ENCODE peak calls at places on chromosome 1, in six cellular contexts. One of them, this sample, is unnamed.

GRCh38 chr1:228316589-228317387 is 89.8 kb downstream of the TRIM11 start:
- DNase-seq in NCI-H510A: no peak
- DNase-seq in HS-27A: no peak
- DNase-seq in C1 segment of cervical spinal cord: no peak
- DNase-seq in astrocyte of the spinal cord: no peak
- DNase-seq in stimulated activated naive CD8-positive, alpha-beta T cell treated with anti-CD3 and anti-CD28 coated beads, Interleukin-15, Interleukin-2, amounts not matched to agents 100 U/mL and 50 U/mL, for 24 hours: no peak
- DNase-seq in this sample: no peak

GRCh38 chr1:33764149-33764548 is 99.7 kb upstream of the HMGB4 start:
- DNase-seq in C1 segment of cervical spinal cord: no peak
- DNase-seq in stimulated activated naive CD8-positive, alpha-beta T cell treated with anti-CD3 and anti-CD28 coated beads, Interleukin-15, Interleukin-2, amounts not matched to agents 100 U/mL and 50 U/mL, for 24 hours: no peak
- DNase-seq in astrocyte of the spinal cord: no peak
- DNase-seq in HS-27A: no peak
- DNase-seq in NCI-H510A: no peak
- DNase-seq in this sample: no peak

GRCh38 chr1:43936470-43937151 is 3.0 kb downstream of the ARTN start:
- DNase-seq in astrocyte of the spinal cord: no peak
- DNase-seq in NCI-H510A: peak
- DNase-seq in HS-27A: no peak
- DNase-seq in stimulated activated naive CD8-positive, alpha-beta T cell treated with anti-CD3 and anti-CD28 coated beads, Interleukin-15, Interleukin-2, amounts not matched to agents 100 U/mL and 50 U/mL, for 24 hours: no peak
- DNase-seq in C1 segment of cervical spinal cord: no peak
- DNase-seq in this sample: no peak

GRCh38 chr1:30527511-30528140 is 195.8 kb downstream of the MATN1 start:
- DNase-seq in astrocyte of the spinal cord: no peak
- DNase-seq in C1 segment of cervical spinal cord: no peak
- DNase-seq in stimulated activated naive CD8-positive, alpha-beta T cell treated with anti-CD3 and anti-CD28 coated beads, Interleukin-15, Interleukin-2, amounts not matched to agents 100 U/mL and 50 U/mL, for 24 hours: no peak
- DNase-seq in NCI-H510A: no peak
- DNase-seq in HS-27A: no peak
- DNase-seq in this sample: no peak

GRCh38 chr1:243471754-243472725 is 216.2 kb downstream of the SDCCAG8 start:
- DNase-seq in C1 segment of cervical spinal cord: no peak
- DNase-seq in stimulated activated naive CD8-positive, alpha-beta T cell treated with anti-CD3 and anti-CD28 coated beads, Interleukin-15, Interleukin-2, amounts not matched to agents 100 U/mL and 50 U/mL, for 24 hours: no peak
- DNase-seq in NCI-H510A: no peak
- DNase-seq in HS-27A: no peak
- DNase-seq in astrocyte of the spinal cord: peak
- DNase-seq in this sample: peak

GRCh38 chr1:231940721-231941120 is 314.1 kb downstream of the DISC1 start:
- DNase-seq in C1 segment of cervical spinal cord: no peak
- DNase-seq in NCI-H510A: no peak
- DNase-seq in HS-27A: no peak
- DNase-seq in astrocyte of the spinal cord: no peak
- DNase-seq in stimulated activated naive CD8-positive, alpha-beta T cell treated with anti-CD3 and anti-CD28 coated beads, Interleukin-15, Interleukin-2, amounts not matched to agents 100 U/mL and 50 U/mL, for 24 hours: no peak
- DNase-seq in this sample: no peak

GRCh38 chr1:14634497-14634896 is 36.0 kb downstream of the KAZN start:
- DNase-seq in stimulated activated naive CD8-positive, alpha-beta T cell treated with anti-CD3 and anti-CD28 coated beads, Interleukin-15, Interleukin-2, amounts not matched to agents 100 U/mL and 50 U/mL, for 24 hours: no peak
- DNase-seq in NCI-H510A: no peak
- DNase-seq in HS-27A: no peak
- DNase-seq in astrocyte of the spinal cord: no peak
- DNase-seq in C1 segment of cervical spinal cord: no peak
- DNase-seq in this sample: no peak

GRCh38 chr1:176884286-176884685 is 280.2 kb downstream of the ASTN1 start:
- DNase-seq in astrocyte of the spinal cord: no peak
- DNase-seq in NCI-H510A: no peak
- DNase-seq in stimulated activated naive CD8-positive, alpha-beta T cell treated with anti-CD3 and anti-CD28 coated beads, Interleukin-15, Interleukin-2, amounts not matched to agents 100 U/mL and 50 U/mL, for 24 hours: no peak
- DNase-seq in C1 segment of cervical spinal cord: no peak
- DNase-seq in HS-27A: no peak
- DNase-seq in this sample: no peak

GRCh38 chr1:208127791-208128408 is 116.3 kb downstream of the PLXNA2 start:
- DNase-seq in astrocyte of the spinal cord: no peak
- DNase-seq in HS-27A: no peak
- DNase-seq in stimulated activated naive CD8-positive, alpha-beta T cell treated with anti-CD3 and anti-CD28 coated beads, Interleukin-15, Interleukin-2, amounts not matched to agents 100 U/mL and 50 U/mL, for 24 hours: no peak
- DNase-seq in C1 segment of cervical spinal cord: no peak
- DNase-seq in NCI-H510A: no peak
- DNase-seq in this sample: no peak

GRCh38 chr1:167821969-167822685 is 91.8 kb downstream of the ADCY10 start:
- DNase-seq in NCI-H510A: no peak
- DNase-seq in C1 segment of cervical spinal cord: no peak
- DNase-seq in HS-27A: no peak
- DNase-seq in astrocyte of the spinal cord: no peak
- DNase-seq in stimulated activated naive CD8-positive, alpha-beta T cell treated with anti-CD3 and anti-CD28 coated beads, Interleukin-15, Interleukin-2, amounts not matched to agents 100 U/mL and 50 U/mL, for 24 hours: no peak
- DNase-seq in this sample: peak

GRCh38 chr1:14334336-14335176 is 263.9 kb upstream of the KAZN start:
- DNase-seq in stimulated activated naive CD8-positive, alpha-beta T cell treated with anti-CD3 and anti-CD28 coated beads, Interleukin-15, Interleukin-2, amounts not matched to agents 100 U/mL and 50 U/mL, for 24 hours: no peak
- DNase-seq in astrocyte of the spinal cord: no peak
- DNase-seq in C1 segment of cervical spinal cord: no peak
- DNase-seq in NCI-H510A: no peak
- DNase-seq in HS-27A: no peak
- DNase-seq in this sample: no peak

GRCh38 chr1:208782186-208782585 is 538.0 kb upstream of the PLXNA2 start:
- DNase-seq in stimulated activated naive CD8-positive, alpha-beta T cell treated with anti-CD3 and anti-CD28 coated beads, Interleukin-15, Interleukin-2, amounts not matched to agents 100 U/mL and 50 U/mL, for 24 hours: no peak
- DNase-seq in astrocyte of the spinal cord: no peak
- DNase-seq in HS-27A: no peak
- DNase-seq in NCI-H510A: no peak
- DNase-seq in C1 segment of cervical spinal cord: no peak
- DNase-seq in this sample: no peak

GRCh38 chr1:99652881-99653281 is 7.0 kb downstream of the PALMD start:
- DNase-seq in astrocyte of the spinal cord: peak
- DNase-seq in HS-27A: no peak
- DNase-seq in C1 segment of cervical spinal cord: no peak
- DNase-seq in stimulated activated naive CD8-positive, alpha-beta T cell treated with anti-CD3 and anti-CD28 coated beads, Interleukin-15, Interleukin-2, amounts not matched to agents 100 U/mL and 50 U/mL, for 24 hours: no peak
- DNase-seq in NCI-H510A: no peak
- DNase-seq in this sample: no peak

GRCh38 chr1:32464191-32464715 is 619 bp upstream of the ZBTB8B start:
- DNase-seq in C1 segment of cervical spinal cord: no peak
- DNase-seq in stimulated activated naive CD8-positive, alpha-beta T cell treated with anti-CD3 and anti-CD28 coated beads, Interleukin-15, Interleukin-2, amounts not matched to agents 100 U/mL and 50 U/mL, for 24 hours: no peak
- DNase-seq in astrocyte of the spinal cord: peak
- DNase-seq in NCI-H510A: no peak
- DNase-seq in HS-27A: no peak
- DNase-seq in this sample: no peak

GRCh38 chr1:178564086-178564782 is 51.3 kb downstream of the TEX35 start:
- DNase-seq in astrocyte of the spinal cord: peak
- DNase-seq in NCI-H510A: no peak
- DNase-seq in HS-27A: no peak
- DNase-seq in C1 segment of cervical spinal cord: no peak
- DNase-seq in stimulated activated naive CD8-positive, alpha-beta T cell treated with anti-CD3 and anti-CD28 coated beads, Interleukin-15, Interleukin-2, amounts not matched to agents 100 U/mL and 50 U/mL, for 24 hours: no peak
- DNase-seq in this sample: peak

GRCh38 chr1:10604966-10605365 is 130.2 kb downstream of the PEX14 start:
- DNase-seq in astrocyte of the spinal cord: no peak
- DNase-seq in HS-27A: no peak
- DNase-seq in NCI-H510A: no peak
- DNase-seq in stimulated activated naive CD8-positive, alpha-beta T cell treated with anti-CD3 and anti-CD28 coated beads, Interleukin-15, Interleukin-2, amounts not matched to agents 100 U/mL and 50 U/mL, for 24 hours: no peak
- DNase-seq in C1 segment of cervical spinal cord: no peak
- DNase-seq in this sample: no peak

GRCh38 chr1:33254536-33254935 is 1.8 kb upstream of the ZNF362 start:
- DNase-seq in HS-27A: no peak
- DNase-seq in astrocyte of the spinal cord: no peak
- DNase-seq in NCI-H510A: no peak
- DNase-seq in stimulated activated naive CD8-positive, alpha-beta T cell treated with anti-CD3 and anti-CD28 coated beads, Interleukin-15, Interleukin-2, amounts not matched to agents 100 U/mL and 50 U/mL, for 24 hours: no peak
- DNase-seq in C1 segment of cervical spinal cord: no peak
- DNase-seq in this sample: no peak

GRCh38 chr1:245411245-245411644 is 256.5 kb downstream of the KIF26B start:
- DNase-seq in stimulated activated naive CD8-positive, alpha-beta T cell treated with anti-CD3 and anti-CD28 coated beads, Interleukin-15, Interleukin-2, amounts not matched to agents 100 U/mL and 50 U/mL, for 24 hours: no peak
- DNase-seq in astrocyte of the spinal cord: peak
- DNase-seq in NCI-H510A: no peak
- DNase-seq in C1 segment of cervical spinal cord: no peak
- DNase-seq in HS-27A: no peak
- DNase-seq in this sample: peak

GRCh38 chr1:8232036-8232757 is 85.7 kb upstream of the SLC45A1 start:
- DNase-seq in stimulated activated naive CD8-positive, alpha-beta T cell treated with anti-CD3 and anti-CD28 coated beads, Interleukin-15, Interleukin-2, amounts not matched to agents 100 U/mL and 50 U/mL, for 24 hours: no peak
- DNase-seq in C1 segment of cervical spinal cord: no peak
- DNase-seq in HS-27A: no peak
- DNase-seq in NCI-H510A: no peak
- DNase-seq in astrocyte of the spinal cord: no peak
- DNase-seq in this sample: no peak

GRCh38 chr1:226656601-226657277 is 82.3 kb downstream of the ITPKB start:
- DNase-seq in astrocyte of the spinal cord: peak
- DNase-seq in stimulated activated naive CD8-positive, alpha-beta T cell treated with anti-CD3 and anti-CD28 coated beads, Interleukin-15, Interleukin-2, amounts not matched to agents 100 U/mL and 50 U/mL, for 24 hours: no peak
- DNase-seq in NCI-H510A: peak
- DNase-seq in C1 segment of cervical spinal cord: no peak
- DNase-seq in HS-27A: no peak
- DNase-seq in this sample: no peak

GRCh38 chr1:156100205-156100995 is 14.1 kb upstream of the LMNA start:
- DNase-seq in stimulated activated naive CD8-positive, alpha-beta T cell treated with anti-CD3 and anti-CD28 coated beads, Interleukin-15, Interleukin-2, amounts not matched to agents 100 U/mL and 50 U/mL, for 24 hours: no peak
- DNase-seq in NCI-H510A: no peak
- DNase-seq in astrocyte of the spinal cord: no peak
- DNase-seq in C1 segment of cervical spinal cord: no peak
- DNase-seq in HS-27A: no peak
- DNase-seq in this sample: peak

GRCh38 chr1:58570817-58571216 is 6.2 kb downstream of the TACSTD2 start:
- DNase-seq in NCI-H510A: no peak
- DNase-seq in stimulated activated naive CD8-positive, alpha-beta T cell treated with anti-CD3 and anti-CD28 coated beads, Interleukin-15, Interleukin-2, amounts not matched to agents 100 U/mL and 50 U/mL, for 24 hours: no peak
- DNase-seq in astrocyte of the spinal cord: no peak
- DNase-seq in HS-27A: no peak
- DNase-seq in C1 segment of cervical spinal cord: peak
- DNase-seq in this sample: no peak

GRCh38 chr1:161994153-161994814 is 29.4 kb downstream of the OLFML2B start:
- DNase-seq in NCI-H510A: no peak
- DNase-seq in astrocyte of the spinal cord: peak
- DNase-seq in stimulated activated naive CD8-positive, alpha-beta T cell treated with anti-CD3 and anti-CD28 coated beads, Interleukin-15, Interleukin-2, amounts not matched to agents 100 U/mL and 50 U/mL, for 24 hours: no peak
- DNase-seq in HS-27A: no peak
- DNase-seq in C1 segment of cervical spinal cord: peak
- DNase-seq in this sample: no peak

GRCh38 chr1:218348628-218349185 is 3.6 kb downstream of the TGFB2 start:
- DNase-seq in C1 segment of cervical spinal cord: no peak
- DNase-seq in HS-27A: no peak
- DNase-seq in stimulated activated naive CD8-positive, alpha-beta T cell treated with anti-CD3 and anti-CD28 coated beads, Interleukin-15, Interleukin-2, amounts not matched to agents 100 U/mL and 50 U/mL, for 24 hours: no peak
- DNase-seq in astrocyte of the spinal cord: peak
- DNase-seq in NCI-H510A: no peak
- DNase-seq in this sample: peak

GRCh38 chr1:7478142-7478796 is 292.8 kb upstream of the VAMP3 start:
- DNase-seq in astrocyte of the spinal cord: no peak
- DNase-seq in HS-27A: no peak
- DNase-seq in NCI-H510A: no peak
- DNase-seq in stimulated activated naive CD8-positive, alpha-beta T cell treated with anti-CD3 and anti-CD28 coated beads, Interleukin-15, Interleukin-2, amounts not matched to agents 100 U/mL and 50 U/mL, for 24 hours: no peak
- DNase-seq in C1 segment of cervical spinal cord: peak
- DNase-seq in this sample: no peak

GRCh38 chr1:115300087-115300856 is 37.8 kb downstream of the NGF start:
- DNase-seq in NCI-H510A: no peak
- DNase-seq in stimulated activated naive CD8-positive, alpha-beta T cell treated with anti-CD3 and anti-CD28 coated beads, Interleukin-15, Interleukin-2, amounts not matched to agents 100 U/mL and 50 U/mL, for 24 hours: no peak
- DNase-seq in HS-27A: peak
- DNase-seq in C1 segment of cervical spinal cord: no peak
- DNase-seq in astrocyte of the spinal cord: no peak
- DNase-seq in this sample: no peak

GRCh38 chr1:26965628-26966027 is 5.4 kb upstream of the KDF1 start:
- DNase-seq in NCI-H510A: no peak
- DNase-seq in astrocyte of the spinal cord: no peak
- DNase-seq in stimulated activated naive CD8-positive, alpha-beta T cell treated with anti-CD3 and anti-CD28 coated beads, Interleukin-15, Interleukin-2, amounts not matched to agents 100 U/mL and 50 U/mL, for 24 hours: no peak
- DNase-seq in C1 segment of cervical spinal cord: no peak
- DNase-seq in HS-27A: no peak
- DNase-seq in this sample: no peak

GRCh38 chr1:241675983-241676382 is 23.9 kb downstream of the WDR64 start:
- DNase-seq in NCI-H510A: no peak
- DNase-seq in astrocyte of the spinal cord: no peak
- DNase-seq in stimulated activated naive CD8-positive, alpha-beta T cell treated with anti-CD3 and anti-CD28 coated beads, Interleukin-15, Interleukin-2, amounts not matched to agents 100 U/mL and 50 U/mL, for 24 hours: peak
- DNase-seq in HS-27A: no peak
- DNase-seq in C1 segment of cervical spinal cord: no peak
- DNase-seq in this sample: no peak

GRCh38 chr1:156591432-156592157 is at the start of gene NAXE:
- DNase-seq in C1 segment of cervical spinal cord: peak
- DNase-seq in HS-27A: no peak
- DNase-seq in astrocyte of the spinal cord: peak
- DNase-seq in NCI-H510A: peak
- DNase-seq in stimulated activated naive CD8-positive, alpha-beta T cell treated with anti-CD3 and anti-CD28 coated beads, Interleukin-15, Interleukin-2, amounts not matched to agents 100 U/mL and 50 U/mL, for 24 hours: peak
- DNase-seq in this sample: peak

GRCh38 chr1:60126733-60127132 is 53.2 kb upstream of the C1orf87 start:
- DNase-seq in astrocyte of the spinal cord: no peak
- DNase-seq in HS-27A: no peak
- DNase-seq in C1 segment of cervical spinal cord: no peak
- DNase-seq in stimulated activated naive CD8-positive, alpha-beta T cell treated with anti-CD3 and anti-CD28 coated beads, Interleukin-15, Interleukin-2, amounts not matched to agents 100 U/mL and 50 U/mL, for 24 hours: no peak
- DNase-seq in NCI-H510A: no peak
- DNase-seq in this sample: no peak

GRCh38 chr1:200558866-200559459 is 61.6 kb downstream of the KIF14 start:
- DNase-seq in NCI-H510A: no peak
- DNase-seq in stimulated activated naive CD8-positive, alpha-beta T cell treated with anti-CD3 and anti-CD28 coated beads, Interleukin-15, Interleukin-2, amounts not matched to agents 100 U/mL and 50 U/mL, for 24 hours: no peak
- DNase-seq in HS-27A: no peak
- DNase-seq in C1 segment of cervical spinal cord: no peak
- DNase-seq in astrocyte of the spinal cord: peak
- DNase-seq in this sample: peak

GRCh38 chr1:27152829-27153548 is 1.9 kb downstream of the SLC9A1 start:
- DNase-seq in NCI-H510A: no peak
- DNase-seq in stimulated activated naive CD8-positive, alpha-beta T cell treated with anti-CD3 and anti-CD28 coated beads, Interleukin-15, Interleukin-2, amounts not matched to agents 100 U/mL and 50 U/mL, for 24 hours: no peak
- DNase-seq in C1 segment of cervical spinal cord: no peak
- DNase-seq in astrocyte of the spinal cord: no peak
- DNase-seq in HS-27A: no peak
- DNase-seq in this sample: no peak

GRCh38 chr1:8047686-8048522 is 21.8 kb upstream of the ERRFI1 start:
- DNase-seq in NCI-H510A: peak
- DNase-seq in HS-27A: no peak
- DNase-seq in stimulated activated naive CD8-positive, alpha-beta T cell treated with anti-CD3 and anti-CD28 coated beads, Interleukin-15, Interleukin-2, amounts not matched to agents 100 U/mL and 50 U/mL, for 24 hours: no peak
- DNase-seq in C1 segment of cervical spinal cord: no peak
- DNase-seq in astrocyte of the spinal cord: peak
- DNase-seq in this sample: no peak